ENCODE peak calls at places on chromosomes 11 and 22, in eight cellular contexts. E is IMR-90; Z is aorta; J is sigmoid colon; Y is H1; V is hepatocyte; R is heart left ventricle; C is CD8-positive, alpha-beta memory T cell. T is an unnamed sample. For H3K4me1, the result is how much of the 10 kb centered on the place peaks cover.

GRCh38 chr11:14136561-14136960 is 174.0 kb downstream of the SPON1 start:
- DNase-seq in Y (no peak), V (no peak), Z (no peak), J (no peak), R (no peak), C (no peak), E (no peak), T (no peak)

GRCh38 chr11:114193730-114194674 is 102.2 kb upstream of the NNMT start:
- DNase-seq in Z (no peak), Y (no peak), J (no peak), R (no peak), V (no peak), E (no peak), C (no peak), T (no peak)

GRCh38 chr11:117923275-117923674 is 5.9 kb downstream of the TMPRSS13 start:
- DNase-seq in E (no peak), R (no peak), V (no peak), C (no peak), Y (no peak), Z (no peak), J (peak), T (no peak)

GRCh38 chr11:122234257-122234656 is 118.2 kb upstream of the BLID start:
- DNase-seq in Y (no peak), J (no peak), R (no peak), E (no peak), C (no peak), V (no peak), Z (no peak), T (no peak)

GRCh38 chr11:47270331-47271271 is 668 bp downstream of the MADD start:
- DNase-seq in E (peak), J (peak), R (no peak), Z (no peak), Y (peak), C (peak), V (peak), T (peak)

GRCh38 chr22:31346255-31346732 is at the start of gene PATZ1:
- DNase-seq in J (peak), R (peak), Y (no peak), Z (peak), V (peak), C (peak), E (peak), T (peak)

GRCh38 chr11:35173011-35173511 is 34.1 kb downstream of the CD44 start:
- DNase-seq in Z (no peak), C (no peak), E (peak), Y (no peak), R (no peak), V (peak), J (no peak), T (no peak)

GRCh38 chr11:12150831-12151382 is 40.5 kb downstream of the MICAL2 start:
- DNase-seq in V (peak), Y (no peak), E (peak), J (no peak), Z (no peak), R (no peak), C (no peak), T (peak)

GRCh38 chr11:12201016-12201985 is 90.9 kb downstream of the MICAL2 start:
- DNase-seq in Y (no peak), V (peak), Z (peak), R (peak), E (peak), J (no peak), C (no peak), T (peak)

GRCh38 chr22:46592390-46592872 is 27.8 kb upstream of the GRAMD4 start:
- DNase-seq in R (peak), V (no peak), C (peak), Z (peak), J (peak), E (peak), Y (no peak), T (no peak)

GRCh38 chr11:106683435-106683834 is 334.8 kb downstream of the GUCY1A2 start:
- DNase-seq in E (no peak), Z (no peak), R (no peak), J (no peak), Y (no peak), V (no peak), C (no peak), T (no peak)

GRCh38 chr22:26671317-26672059 is 14.1 kb downstream of the MIAT start:
- DNase-seq in J (peak), Y (no peak), V (no peak), E (no peak), C (peak), R (no peak), Z (peak), T (no peak)

GRCh38 chr11:121191787-121192186 is 90.7 kb downstream of the TECTA start:
- DNase-seq in R (no peak), Z (no peak), C (no peak), E (no peak), Y (no peak), V (no peak), J (no peak), T (no peak)

GRCh38 chr11:70631624-70632047 is 233.3 kb downstream of the CTTN start:
- DNase-seq in Z (no peak), J (no peak), Y (no peak), C (no peak), R (no peak), V (no peak), E (no peak), T (no peak)

GRCh38 chr11:12130180-12130980 is 20.0 kb downstream of the MICAL2 start:
- DNase-seq in V (no peak), C (no peak), R (no peak), Z (no peak), E (no peak), J (no peak), Y (no peak), T (no peak)

GRCh38 chr11:12539570-12539969 is 134.7 kb upstream of the TEAD1 start:
- DNase-seq in V (no peak), Z (no peak), C (no peak), R (no peak), E (peak), Y (no peak), J (no peak), T (no peak)

GRCh38 chr22:46893281-46894020 is 131.0 kb downstream of the TBC1D22A start:
- DNase-seq in Z (no peak), J (no peak), E (no peak), Y (no peak), C (no peak), R (no peak), V (no peak), T (peak)

GRCh38 chr22:49913026-49913425 is 5.2 kb downstream of the ALG12 start:
- DNase-seq in V (no peak), C (no peak), E (no peak), R (no peak), Z (no peak), J (no peak), Y (no peak), T (no peak)

GRCh38 chr11:4559527-4560440 is 14.8 kb downstream of the OR52M1 start:
- DNase-seq in V (no peak), R (no peak), Y (no peak), Z (no peak), J (no peak), C (no peak), E (no peak), T (no peak)

GRCh38 chr11:86043765-86044534 is 24.9 kb downstream of the PICALM start:
- DNase-seq in R (no peak), E (no peak), Z (no peak), V (no peak), C (no peak), Y (no peak), J (no peak), T (no peak)
- H3K27ac ChIP-seq in R (no peak), E (no peak), Z (no peak), V (no peak), C (no peak), Y (no peak), J (peak), T (no peak)

GRCh38 chr11:59212222-59212621 is 505 bp downstream of the MPEG1 start:
- DNase-seq in R (no peak), J (no peak), Z (no peak), V (no peak), Y (no peak), C (no peak), E (no peak), T (no peak)
- H3K4me3 ChIP-seq in R (no peak), J (no peak), Z (no peak), V (no peak), Y (no peak), C (no peak), E (no peak), T (no peak)

GRCh38 chr11:866481-866880 is 23.8 kb downstream of the TSPAN4 start:
- DNase-seq in Y (no peak), C (no peak), Z (no peak), V (no peak), R (no peak), E (no peak), J (no peak), T (no peak)
- H3K4me1 ChIP-seq in Y (under half), C (under half), Z (under half), V (under half), R (under half), E (under half), J (under half), T (under half)

GRCh38 chr22:33850724-33851123 is 69.6 kb downstream of the LARGE1 start:
- DNase-seq in V (no peak), E (no peak), C (no peak), Y (no peak), J (no peak), R (no peak), Z (no peak), T (no peak)

GRCh38 chr22:33851240-33851639 is 69.0 kb downstream of the LARGE1 start:
- DNase-seq in J (no peak), C (no peak), V (peak), R (no peak), Z (no peak), Y (no peak), E (peak), T (no peak)

GRCh38 chr22:33851985-33852384 is 68.3 kb downstream of the LARGE1 start:
- DNase-seq in E (no peak), Y (no peak), V (no peak), J (no peak), R (no peak), Z (no peak), C (no peak), T (no peak)

GRCh38 chr22:33850227-33850626 is 70.0 kb downstream of the LARGE1 start:
- DNase-seq in R (no peak), E (no peak), Z (no peak), Y (no peak), C (no peak), J (no peak), V (no peak), T (no peak)

DNA sequence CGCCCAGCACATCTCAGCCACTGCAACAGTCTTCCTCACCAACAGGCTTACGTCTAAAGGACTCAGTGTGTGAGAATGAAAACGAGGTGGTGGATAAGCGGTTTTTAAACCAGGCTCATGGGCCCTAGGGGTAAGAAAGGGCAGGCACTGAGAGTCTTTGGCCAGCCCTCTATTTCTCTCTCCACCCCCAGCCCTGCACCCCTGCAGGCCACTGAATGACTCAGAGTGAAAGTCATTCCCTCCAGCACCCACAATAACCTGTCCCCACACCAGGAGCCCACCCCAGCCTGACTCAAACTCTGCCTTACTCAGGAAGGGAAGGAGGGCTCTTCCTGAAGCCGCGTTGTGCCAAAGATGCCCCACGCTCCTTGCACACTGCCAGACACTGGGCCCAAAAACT is 72.0 kb downstream of the LARGE1 start:
- DNase-seq in Y (no peak), E (peak), R (no peak), V (no peak), C (no peak), Z (no peak), J (no peak), T (no peak)
- H3K27ac ChIP-seq in Y (peak), E (no peak), R (no peak), V (no peak), C (no peak), Z (no peak), J (no peak), T (no peak)

GRCh38 chr22:44454113-44454769 is 43.8 kb downstream of the RTL6 start:
- DNase-seq in E (no peak), C (no peak), Z (no peak), R (no peak), Y (no peak), J (no peak), V (no peak), T (no peak)
- H3K4me3 ChIP-seq in E (no peak), C (no peak), Z (no peak), R (no peak), Y (no peak), J (no peak), V (no peak), T (no peak)

GRCh38 chr11:131536159-131536558 is 165.7 kb downstream of the NTM start:
- DNase-seq in J (no peak), Y (no peak), Z (no peak), R (no peak), V (no peak), C (no peak), E (no peak), T (no peak)

GRCh38 chr11:131530411-131530810 is 160.0 kb downstream of the NTM start:
- DNase-seq in J (no peak), Y (no peak), C (no peak), E (no peak), V (no peak), R (no peak), Z (no peak), T (no peak)

GRCh38 chr11:131534611-131535010 is 164.2 kb downstream of the NTM start:
- DNase-seq in E (no peak), Y (no peak), R (no peak), V (no peak), J (no peak), C (no peak), Z (no peak), T (no peak)

GRCh38 chr11:131534031-131534430 is 163.6 kb downstream of the NTM start:
- DNase-seq in Y (no peak), J (no peak), C (no peak), V (no peak), E (no peak), R (no peak), Z (no peak), T (no peak)

DNA sequence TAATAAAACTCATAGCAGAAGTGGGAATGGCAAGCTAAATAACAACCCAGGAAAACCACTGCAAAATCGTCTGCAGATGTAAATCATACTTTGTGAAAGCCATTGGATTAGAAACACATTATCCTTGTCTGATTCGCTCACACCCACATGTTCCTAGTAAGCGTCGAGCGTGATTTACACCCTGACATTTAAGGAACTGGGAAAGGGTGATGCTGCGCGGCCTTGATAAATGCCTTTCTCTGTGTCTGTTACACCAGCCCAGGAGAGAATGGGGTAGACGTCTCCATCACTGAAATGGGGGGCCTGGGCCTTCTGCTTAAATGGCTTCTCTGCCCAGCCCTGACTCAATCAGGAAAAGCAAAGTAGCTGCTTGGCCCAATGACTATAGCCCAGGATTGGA is 162.7 kb downstream of the NTM start:
- DNase-seq in Y (no peak), C (no peak), V (no peak), E (no peak), J (no peak), Z (no peak), R (no peak), T (no peak)
- H3K4me1 ChIP-seq in Y (under half), C (under half), V (under half), E (under half), J (under half), Z (under half), R (under half), T (under half)

DNA sequence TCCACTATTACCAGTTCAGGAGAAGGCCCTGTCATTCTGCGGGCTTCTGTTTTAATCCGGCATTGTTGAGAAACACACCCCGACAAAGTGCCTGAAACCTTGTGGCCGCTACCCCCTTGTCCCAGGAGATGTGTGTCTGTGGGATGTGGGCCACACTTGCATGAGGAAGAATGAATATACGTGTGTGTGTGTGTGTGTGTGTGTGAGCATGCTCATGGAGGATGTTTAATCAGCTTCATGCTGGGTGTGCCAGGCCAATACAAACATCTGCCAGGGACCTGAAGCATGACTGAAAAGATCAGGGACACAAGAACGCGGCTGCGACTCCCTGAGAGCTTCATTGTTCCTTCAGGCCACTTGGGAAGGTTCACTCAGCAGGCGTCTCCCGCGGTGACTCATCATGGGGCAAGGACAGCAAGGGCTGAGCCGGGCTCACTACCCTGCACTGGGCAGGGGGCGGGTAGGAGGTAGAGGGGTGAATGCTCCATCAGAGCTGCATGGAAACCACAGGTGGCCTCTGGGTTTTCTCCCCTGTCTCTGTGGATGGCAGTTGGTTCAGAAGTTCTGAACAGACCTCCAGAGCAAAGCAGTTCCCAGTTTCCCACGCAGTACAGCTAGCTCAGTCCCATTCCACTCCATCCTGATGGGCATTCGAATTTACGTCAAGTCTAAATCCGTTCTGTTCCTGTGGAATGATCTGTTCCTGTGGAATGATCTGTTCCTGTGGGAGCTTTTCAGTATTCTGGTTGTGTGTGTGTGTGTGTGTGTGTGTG is 7.0 kb upstream of the MALAT1 start:
- DNase-seq in Y (peak), V (peak), C (no peak), J (peak), R (peak), E (peak), Z (peak), T (peak)
- H3K27ac ChIP-seq in Y (no peak), V (peak), C (peak), J (peak), R (peak), E (peak), Z (peak), T (peak)

T was measured in testis.